ENCODE peak calls at places on chromosomes 3 and 15, in five cellular contexts. A is CD8-positive, alpha-beta T cell; J is K562; B is lower lobe of right lung; W is upper lobe of right lung. U is an unnamed sample.

GRCh38 chr15:32861741-32862140 is 143.9 kb downstream of the GREM1 start:
- DNase-seq in A (no peak), J (no peak), B (peak), W (peak), U (no peak)

GRCh38 chr3:28901029-28901428 is 379.8 kb upstream of the RBMS3 start:
- DNase-seq in A (no peak), J (no peak), B (peak), W (no peak), U (no peak)

GRCh38 chr3:174844746-174845145 is 14.4 kb upstream of the NAALADL2 start:
- DNase-seq in A (no peak), J (no peak), B (no peak), W (no peak), U (no peak)

GRCh38 chr3:159174715-159175390 is 373.0 kb downstream of the MFSD1 start:
- DNase-seq in A (no peak), J (no peak), B (no peak), W (no peak), U (no peak)

GRCh38 chr15:64982472-64982871 is 7.2 kb downstream of the SPG21 start:
- DNase-seq in A (no peak), J (no peak), B (no peak), W (no peak), U (no peak)

GRCh38 chr15:76012021-76012551 is at the start of gene NRG4:
- DNase-seq in A (no peak), J (no peak), B (no peak), W (no peak), U (no peak)

GRCh38 chr3:188396251-188396650 is 242.3 kb downstream of the LPP start:
- DNase-seq in A (no peak), J (no peak), B (no peak), W (no peak), U (no peak)

GRCh38 chr3:89098964-89099585 is 8.3 kb upstream of the EPHA3 start:
- DNase-seq in A (no peak), J (peak), B (peak), W (no peak), U (no peak)

GRCh38 chr3:142808103-142808917 is 80.6 kb downstream of the PCOLCE2 start:
- DNase-seq in A (no peak), J (no peak), B (no peak), W (no peak), U (no peak)

GRCh38 chr15:75107905-75108838 is 84.8 kb downstream of the PPCDC start:
- DNase-seq in A (peak), J (no peak), B (peak), W (no peak), U (no peak)

GRCh38 chr3:189842681-189843602 is 211.8 kb downstream of the TP63 start:
- DNase-seq in A (no peak), J (no peak), B (no peak), W (no peak), U (no peak)

GRCh38 chr3:194009019-194009418 is 126.9 kb upstream of the HES1 start:
- DNase-seq in A (no peak), J (no peak), B (no peak), W (no peak), U (no peak)

GRCh38 chr3:4582634-4583033 is 89.5 kb downstream of the ITPR1 start:
- DNase-seq in A (no peak), J (no peak), B (no peak), W (no peak), U (no peak)

GRCh38 chr3:14119166-14119510 is 5.5 kb downstream of the CHCHD4 start:
- DNase-seq in A (no peak), J (no peak), B (no peak), W (no peak), U (no peak)

GRCh38 chr15:101795455-101795854 is 7.9 kb upstream of the OR4F6 start:
- DNase-seq in A (no peak), J (no peak), B (no peak), W (no peak), U (no peak)

GRCh38 chr3:66082679-66083078 is 44.0 kb upstream of the MAGI1 start:
- DNase-seq in A (no peak), J (no peak), B (no peak), W (no peak), U (no peak)

GRCh38 chr3:76245622-76246021 is 460.3 kb upstream of the ZNF717 start:
- DNase-seq in A (no peak), J (no peak), B (no peak), W (no peak), U (no peak)

GRCh38 chr3:70606018-70606417 is 293.6 kb upstream of the MDFIC2 start:
- DNase-seq in A (no peak), J (no peak), B (no peak), W (no peak), U (no peak)

GRCh38 chr3:31174055-31174454 is 279.6 kb upstream of the GADL1 start:
- DNase-seq in A (no peak), J (no peak), B (no peak), W (no peak), U (no peak)

GRCh38 chr3:186640473-186640818 is 247 bp downstream of the FETUB start:
- DNase-seq in A (no peak), J (no peak), B (no peak), W (no peak), U (no peak)

GRCh38 chr3:148030975-148031374 is 621.8 kb downstream of the ZIC1 start:
- DNase-seq in A (no peak), J (no peak), B (no peak), W (no peak), U (no peak)

GRCh38 chr3:30188713-30189112 is 417.7 kb upstream of the TGFBR2 start:
- DNase-seq in A (no peak), J (no peak), B (no peak), W (no peak), U (no peak)

GRCh38 chr15:70063284-70063991 is 34.3 kb downstream of the TLE3 start:
- DNase-seq in A (no peak), J (no peak), B (no peak), W (peak), U (no peak)

GRCh38 chr3:127865941-127866340 is 43.6 kb upstream of the MGLL start:
- DNase-seq in A (no peak), J (no peak), B (no peak), W (no peak), U (no peak)

GRCh38 chr3:169526246-169526645 is 137.3 kb downstream of the MECOM start:
- DNase-seq in A (no peak), J (no peak), B (no peak), W (no peak), U (no peak)

GRCh38 chr3:139574026-139574947 is 34.7 kb upstream of the RBP1 start:
- DNase-seq in A (no peak), J (no peak), B (no peak), W (no peak), U (no peak)

GRCh38 chr3:41198950-41199865 is at the start of gene CTNNB1:
- DNase-seq in A (peak), J (peak), B (peak), W (peak), U (peak)

GRCh38 chr3:189324538-189325138 is 152.9 kb downstream of the TPRG1 start:
- DNase-seq in A (peak), J (no peak), B (peak), W (peak), U (peak)

GRCh38 chr3:196740476-196741400 is 1.1 kb downstream of the PAK2 start:
- DNase-seq in A (peak), J (no peak), B (no peak), W (peak), U (no peak)

GRCh38 chr15:42118650-42119531 is 24.5 kb upstream of the PLA2G4D start:
- DNase-seq in A (no peak), J (no peak), B (no peak), W (no peak), U (no peak)

GRCh38 chr15:65391732-65392131 is 13.9 kb upstream of the IGDCC3 start:
- DNase-seq in A (no peak), J (no peak), B (no peak), W (no peak), U (no peak)

GRCh38 chr3:126925411-126926171 is 57.3 kb upstream of the PLXNA1 start:
- DNase-seq in A (no peak), J (no peak), B (no peak), W (no peak), U (no peak)

GRCh38 chr15:63250312-63250965 is 27.0 kb upstream of the APH1B start:
- DNase-seq in A (no peak), J (no peak), B (no peak), W (no peak), U (no peak)

GRCh38 chr15:50544368-50544767 is 2.1 kb downstream of the USP50 start:
- DNase-seq in A (no peak), J (no peak), B (no peak), W (no peak), U (no peak)

DNA sequence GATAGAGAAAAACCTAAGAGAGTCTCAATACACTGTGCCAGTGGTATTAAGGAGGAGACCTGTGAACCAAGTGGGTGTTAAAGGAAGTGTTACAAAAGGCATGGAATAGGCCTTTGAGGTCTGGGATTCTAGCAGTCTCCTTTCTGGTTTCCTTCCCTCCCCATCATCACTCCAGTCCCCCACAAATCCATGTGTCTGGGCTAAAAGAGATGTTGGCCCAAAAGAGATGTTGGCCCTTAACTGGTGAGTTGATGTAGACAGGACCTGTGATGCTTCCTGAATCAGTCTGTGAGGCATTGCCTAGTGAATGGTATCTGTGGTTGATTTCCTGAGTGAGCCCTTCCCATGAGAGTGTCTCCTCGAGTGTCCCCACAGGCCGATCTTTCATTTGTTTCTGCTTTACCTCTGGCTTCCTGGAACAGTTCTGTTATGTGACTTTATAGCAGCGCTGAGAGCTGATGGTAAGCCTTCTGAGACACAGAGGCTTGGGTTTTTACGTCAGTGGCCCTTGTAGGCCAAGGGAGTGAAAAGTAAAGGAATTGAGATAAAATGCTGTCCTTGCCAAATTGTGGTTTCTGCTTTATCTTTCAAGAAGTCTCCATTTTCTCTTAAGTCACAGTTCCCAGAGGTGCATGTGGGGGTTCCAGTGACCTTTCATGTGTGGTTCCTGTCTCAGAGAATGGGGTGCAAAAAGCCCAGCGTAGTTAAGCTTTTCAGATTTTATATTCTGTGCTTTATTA is 87.8 kb downstream of the KLHL25 start:
- DNase-seq in A (peak), J (no peak), B (no peak), W (no peak), U (no peak)
- H3K4me3 ChIP-seq in A (peak), J (no peak), B (peak), W (peak), U (peak)

GRCh38 chr3:44418549-44418948 is 58.9 kb downstream of the ZNF445 start:
- DNase-seq in A (no peak), J (peak), B (no peak), W (no peak), U (no peak)
- TF ChIP-seq CTCF in A (no peak), J (peak), B (peak), W (peak), U (peak)

DNA sequence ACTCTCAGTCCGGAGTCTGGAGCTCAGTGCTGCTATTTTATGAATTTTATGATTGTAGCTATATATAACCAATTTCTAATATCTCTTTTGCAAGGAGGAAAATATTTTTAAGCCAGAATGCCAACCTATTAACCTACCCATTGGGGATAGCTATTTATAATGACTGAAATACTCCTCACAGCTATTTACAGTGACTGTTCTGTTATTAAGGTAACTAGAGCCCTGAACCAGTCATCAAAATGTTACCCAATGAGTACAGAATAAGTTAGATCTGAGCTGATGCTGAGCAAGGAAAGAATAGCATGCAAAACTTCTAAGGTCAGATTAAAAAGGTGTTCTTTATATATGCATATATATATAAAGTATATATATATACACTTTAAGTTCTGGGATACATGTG is 79.6 kb upstream of the PPP2R3A start:
- DNase-seq in A (no peak), J (no peak), B (no peak), W (no peak), U (no peak)
- H3K4me3 ChIP-seq in A (no peak), J (no peak), B (no peak), W (no peak), U (no peak)

DNA sequence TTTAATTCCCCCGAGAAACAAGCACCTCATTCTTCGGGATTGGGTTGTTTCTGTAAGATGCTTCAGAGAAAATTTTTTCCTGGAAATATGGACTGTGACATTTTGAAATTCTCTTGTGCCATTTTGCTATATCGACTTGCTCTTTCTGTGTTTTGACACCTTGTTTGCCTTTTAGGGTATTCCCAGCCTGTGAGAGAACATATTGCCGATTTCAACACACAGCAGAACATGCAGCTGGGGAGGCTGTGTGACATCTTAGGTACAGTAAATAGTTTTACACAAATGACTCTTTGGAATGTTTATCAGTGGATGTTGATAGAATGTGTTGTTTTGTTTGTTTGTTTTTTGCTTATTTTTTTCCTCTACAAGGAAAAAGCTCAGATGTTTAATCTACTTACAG is 130.2 kb downstream of the IQCH start:
- DNase-seq in A (no peak), J (no peak), B (no peak), W (no peak), U (no peak)
- TF ChIP-seq CTCF in A (no peak), J (no peak), B (no peak), W (no peak), U (no peak)

GRCh38 chr3:117898722-117899121 is 1135.9 kb downstream of the IGSF11 start:
- DNase-seq in A (no peak), J (peak), B (no peak), W (no peak), U (no peak)

GRCh38 chr3:117903226-117903625 is 1131.4 kb downstream of the IGSF11 start:
- DNase-seq in A (no peak), J (no peak), B (no peak), W (no peak), U (no peak)
- H3K4me3 ChIP-seq in A (no peak), J (no peak), B (no peak), W (no peak), U (no peak)

DNA sequence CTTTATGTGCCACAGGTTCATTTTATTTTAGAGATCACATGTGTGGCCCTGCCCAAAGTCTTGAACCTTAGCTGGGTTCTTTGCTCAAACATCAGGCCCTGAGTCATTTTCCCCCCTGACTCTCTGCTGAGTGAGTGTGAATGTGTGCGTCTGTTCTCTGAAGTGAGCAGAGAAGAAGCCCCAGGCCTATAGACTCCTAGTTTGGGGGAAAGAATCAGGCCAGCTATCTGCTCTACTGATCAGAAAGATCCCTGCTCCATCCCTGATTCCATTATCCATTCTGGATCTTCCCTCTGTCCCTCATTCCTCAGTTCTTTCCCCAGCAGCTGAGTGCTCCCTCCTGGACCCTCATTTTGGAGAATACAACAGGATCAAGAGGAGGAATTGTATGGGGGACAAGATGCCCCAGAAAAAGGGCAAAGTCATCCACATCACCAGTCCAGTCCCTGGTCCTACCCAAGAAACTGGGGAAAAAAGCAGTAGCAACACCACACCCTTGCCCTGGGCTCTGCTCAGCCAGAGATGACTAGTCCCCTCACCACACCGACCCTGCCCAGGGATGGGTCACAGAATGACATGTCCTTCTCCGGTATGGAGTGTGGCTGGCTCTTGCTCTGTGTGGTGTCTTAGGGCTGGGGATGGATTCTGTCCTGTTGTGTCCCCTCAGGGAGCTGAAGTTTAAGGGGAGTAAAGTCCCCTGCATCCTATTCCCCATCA is 3.2 kb downstream of the DUOX1 start:
- DNase-seq in A (no peak), J (no peak), B (no peak), W (no peak), U (no peak)
- TF ChIP-seq CTCF in A (no peak), J (no peak), B (no peak), W (no peak), U (no peak)

GRCh38 chr3:182501861-182502260 is 291.4 kb upstream of the ATP11B start:
- DNase-seq in A (no peak), J (no peak), B (no peak), W (no peak), U (no peak)

GRCh38 chr3:182500294-182500693 is 293.0 kb upstream of the ATP11B start:
- DNase-seq in A (no peak), J (no peak), B (no peak), W (no peak), U (no peak)
- H3K4me3 ChIP-seq in A (no peak), J (no peak), B (no peak), W (no peak), U (no peak)

GRCh38 chr15:84108725-84109124 is 126.8 kb upstream of the GOLGA6L4 start:
- DNase-seq in A (no peak), J (no peak), B (no peak), W (no peak), U (no peak)
- TF ChIP-seq CTCF in A (no peak), J (peak), B (no peak), W (no peak), U (no peak)

U was measured in GM12864.